ENCODE peak calls at places on chromosomes 5 and 9, in four cellular contexts. I is foreskin fibroblast, C is bronchial epithelial cell, V is AG10803. L is an unnamed sample.
A peak's percentile ranks its signal among the peaks of the same experiment; 100 is the strongest.

GRCh38 chr5:43889238-43889637 is 286.3 kb downstream of the NNT start:
- DNase-seq in I (peak; percentile 10), C (no peak), V (peak; percentile 53), L (no peak)

GRCh38 chr5:76111510-76112174 is 28.5 kb downstream of the SV2C start:
- DNase-seq in I (no peak), C (no peak), V (no peak), L (no peak)

GRCh38 chr5:130836729-130837660 is 328.1 kb downstream of the HINT1 start:
- DNase-seq in I (no peak), C (peak; percentile 74), V (peak; percentile 0), L (peak; percentile 10)

GRCh38 chr5:157778121-157778805 is 34.8 kb downstream of the LSM11 start:
- DNase-seq in I (peak; percentile 55), C (no peak), V (peak; percentile 36), L (peak; percentile 45)

GRCh38 chr5:179879003-179879689 is 20.5 kb upstream of the MRNIP start:
- DNase-seq in I (no peak), C (no peak), V (no peak), L (no peak)

GRCh38 chr5:179297026-179297425 is 48.2 kb downstream of the ADAMTS2 start:
- DNase-seq in I (no peak), C (no peak), V (no peak), L (no peak)

GRCh38 chr5:134463991-134464760 is 52.5 kb upstream of the CDKN2AIPNL start:
- DNase-seq in I (peak; percentile 43), C (peak; percentile 31), V (no peak), L (no peak)

GRCh38 chr9:136847065-136847826 is 2.0 kb upstream of the PHPT1 start:
- DNase-seq in I (peak; percentile 66), C (peak; percentile 44), V (peak; percentile 70), L (peak; percentile 89)

GRCh38 chr5:171152382-171152781 is 156.7 kb upstream of the TLX3 start:
- DNase-seq in I (peak; percentile 14), C (peak; percentile 52), V (peak; percentile 31), L (peak; percentile 27)

DNA sequence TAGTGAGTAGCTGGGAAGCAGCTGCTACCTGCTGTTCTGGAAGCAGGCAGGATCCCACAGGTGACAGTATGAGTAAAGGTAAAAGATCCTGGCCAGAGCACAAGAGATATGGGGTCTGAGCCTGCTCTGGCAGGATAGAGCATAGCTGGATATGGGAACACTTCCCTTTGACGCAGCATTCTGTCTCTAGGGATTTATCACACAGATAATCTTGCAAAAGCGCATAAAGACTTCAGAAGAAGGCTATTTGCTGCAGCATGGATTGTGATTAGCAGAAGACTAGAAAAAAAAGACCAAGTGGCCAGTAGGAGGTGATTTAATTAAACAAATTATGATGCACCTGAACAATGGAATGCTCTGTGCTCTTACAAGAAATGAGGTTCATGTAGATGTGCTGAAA is 52.4 kb upstream of the PWWP2A start:
- DNase-seq in I (no peak), C (peak; percentile 34), V (no peak), L (no peak)
- TF ChIP-seq CTCF in I (no peak), C (no peak), V (no peak), L (no peak)

GRCh38 chr9:110058304-110058953 is 149.5 kb downstream of the C9orf152 start:
- DNase-seq in I (no peak), C (peak; percentile 69), V (peak; percentile 35), L (peak; percentile 82)
- TF ChIP-seq CTCF in I (peak; percentile 21), C (peak; percentile 74), V (peak; percentile 43), L (no peak)

GRCh38 chr9:16575878-16576245 is 294.6 kb downstream of the BNC2 start:
- DNase-seq in I (no peak), C (no peak), V (no peak), L (no peak)
- TF ChIP-seq CTCF in I (no peak), C (no peak), V (no peak), L (no peak)

GRCh38 chr9:130847306-130848217 is 12.5 kb downstream of the ABL1 start:
- DNase-seq in I (peak; percentile 99), C (peak; percentile 99), V (peak; percentile 100), L (peak; percentile 97)
- TF ChIP-seq CTCF in I (peak; percentile 27), C (peak; percentile 15), V (peak; percentile 58), L (no peak)

DNA sequence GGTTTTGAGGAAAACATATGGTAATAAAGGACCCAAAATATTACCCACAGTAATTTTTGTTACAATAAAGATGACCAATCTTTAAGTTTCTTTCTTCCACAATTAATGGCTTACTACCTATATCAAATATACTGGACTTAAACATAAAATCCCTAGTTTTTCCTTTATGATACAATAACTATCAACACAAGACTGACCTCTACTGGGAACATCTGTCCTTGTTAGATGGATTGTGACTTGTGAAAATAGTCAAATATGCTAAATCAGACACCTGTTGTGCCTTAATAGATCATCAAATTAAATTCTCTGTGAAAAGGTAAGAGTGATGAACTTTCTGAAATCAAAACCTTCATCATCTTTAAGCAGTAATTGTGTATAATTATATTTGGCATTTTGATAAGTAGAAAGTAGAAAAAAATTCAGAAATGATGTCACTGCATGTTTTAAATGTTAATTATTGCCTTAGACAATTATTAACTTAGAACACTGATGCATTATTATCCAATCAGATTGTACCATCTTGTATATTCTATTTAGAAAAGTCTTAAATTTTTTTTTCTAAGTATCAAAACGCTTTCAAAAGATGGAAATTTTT is 113.6 kb downstream of the DEPDC1B start:
- DNase-seq in I (peak; percentile 6), C (peak; percentile 55), V (peak; percentile 20), L (no peak)
- TF ChIP-seq CTCF in I (peak; percentile 22), C (peak; percentile 23), V (peak; percentile 46), L (peak; percentile 23)

GRCh38 chr5:36728697-36729543 is 122.5 kb downstream of the SLC1A3 start:
- DNase-seq in I (peak; percentile 55), C (peak; percentile 71), V (peak; percentile 63), L (peak; percentile 55)
- TF ChIP-seq CTCF in I (peak; percentile 57), C (peak; percentile 58), V (peak; percentile 77), L (peak; percentile 91)

DNA sequence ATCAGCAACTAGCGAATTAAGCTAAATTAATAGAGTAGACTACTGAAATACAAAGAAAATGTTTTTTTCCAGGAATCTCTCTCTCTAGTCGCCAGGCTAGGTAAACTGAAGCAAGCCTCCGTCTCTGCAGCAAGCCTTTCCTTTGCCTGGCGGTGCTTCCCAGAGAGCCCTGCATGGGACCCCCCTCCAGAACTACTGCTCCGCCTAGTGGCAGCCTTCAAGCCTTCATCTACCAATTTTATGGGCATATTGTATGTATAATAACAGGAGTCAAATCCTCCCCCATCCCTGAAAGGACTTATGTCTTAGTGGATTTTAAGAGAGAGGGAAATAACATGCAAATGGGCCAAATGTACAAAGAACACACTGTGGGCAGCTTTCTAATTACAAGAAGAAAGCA is 241.9 kb downstream of the SAXO1 start:
- DNase-seq in I (no peak), C (no peak), V (no peak), L (no peak)
- TF ChIP-seq CTCF in I (peak; percentile 14), C (no peak), V (peak; percentile 8), L (no peak)

GRCh38 chr5:10689391-10690081 is 71.5 kb downstream of the DAP start:
- DNase-seq in I (no peak), C (no peak), V (peak; percentile 65), L (no peak)
- TF ChIP-seq CTCF in I (peak; percentile 10), C (peak; percentile 38), V (peak; percentile 28), L (no peak)